ENCODE peak calls at places on chromosomes 4 and X, in seven cellular contexts. One of them, this sample, is unnamed.
A peak's percentile ranks its signal among the peaks of the same experiment; 100 is the strongest.

GRCh38 chr4:22874334-22874912 is 181.7 kb downstream of the GBA3 start:
- DNase-seq in foreskin fibroblast: no peak
- DNase-seq in HFF-Myc: no peak
- DNase-seq in transverse colon: peak; percentile 65
- DNase-seq in endodermal cell: no peak
- DNase-seq in cardiac fibroblast: no peak
- DNase-seq in K562: no peak
- DNase-seq in this sample: no peak

GRCh38 chrX:21738145-21738949 is 19.6 kb downstream of the SMPX start:
- DNase-seq in foreskin fibroblast: no peak
- DNase-seq in HFF-Myc: no peak
- DNase-seq in transverse colon: no peak
- DNase-seq in endodermal cell: peak; percentile 89
- DNase-seq in cardiac fibroblast: no peak
- DNase-seq in K562: no peak
- DNase-seq in this sample: no peak

GRCh38 chrX:48688531-48689142 is 5.0 kb downstream of the WAS start:
- DNase-seq in foreskin fibroblast: no peak
- DNase-seq in HFF-Myc: no peak
- DNase-seq in transverse colon: no peak
- DNase-seq in endodermal cell: no peak
- DNase-seq in cardiac fibroblast: no peak
- DNase-seq in K562: no peak
- DNase-seq in this sample: no peak

GRCh38 chrX:75986980-75987379 is 185.9 kb upstream of the PBDC1 start:
- DNase-seq in foreskin fibroblast: no peak
- DNase-seq in HFF-Myc: no peak
- DNase-seq in transverse colon: no peak
- DNase-seq in endodermal cell: no peak
- DNase-seq in cardiac fibroblast: no peak
- DNase-seq in K562: no peak
- DNase-seq in this sample: no peak

GRCh38 chr4:79331126-79331876 is 5.4 kb upstream of the NAA11 start:
- DNase-seq in foreskin fibroblast: no peak
- DNase-seq in HFF-Myc: no peak
- DNase-seq in transverse colon: no peak
- DNase-seq in endodermal cell: no peak
- DNase-seq in cardiac fibroblast: peak; percentile 10
- DNase-seq in K562: no peak
- DNase-seq in this sample: peak; percentile 84

GRCh38 chr4:108433832-108434231 is 186.5 kb upstream of the RPL34 start:
- DNase-seq in foreskin fibroblast: peak; percentile 77
- DNase-seq in HFF-Myc: peak; percentile 77
- DNase-seq in transverse colon: no peak
- DNase-seq in endodermal cell: no peak
- DNase-seq in cardiac fibroblast: no peak
- DNase-seq in K562: no peak
- DNase-seq in this sample: peak; percentile 82

GRCh38 chr4:38243385-38244053 is 283.3 kb downstream of the PTTG2 start:
- DNase-seq in foreskin fibroblast: no peak
- DNase-seq in HFF-Myc: no peak
- DNase-seq in transverse colon: peak; percentile 20
- DNase-seq in endodermal cell: no peak
- DNase-seq in cardiac fibroblast: peak; percentile 7
- DNase-seq in K562: no peak
- DNase-seq in this sample: peak; percentile 21

GRCh38 chr4:54255881-54256280 is 26.8 kb downstream of the PDGFRA start:
- DNase-seq in foreskin fibroblast: peak; percentile 68
- DNase-seq in HFF-Myc: no peak
- DNase-seq in transverse colon: no peak
- DNase-seq in endodermal cell: no peak
- DNase-seq in cardiac fibroblast: peak; percentile 76
- DNase-seq in K562: no peak
- DNase-seq in this sample: peak; percentile 89

GRCh38 chr4:172485007-172485406 is 671.8 kb downstream of the GALNTL6 start:
- DNase-seq in foreskin fibroblast: no peak
- DNase-seq in HFF-Myc: no peak
- DNase-seq in transverse colon: no peak
- DNase-seq in endodermal cell: no peak
- DNase-seq in cardiac fibroblast: no peak
- DNase-seq in K562: no peak
- DNase-seq in this sample: no peak

GRCh38 chr4:24174622-24175021 is 284.8 kb upstream of the PPARGC1A start:
- DNase-seq in foreskin fibroblast: peak; percentile 43
- DNase-seq in HFF-Myc: no peak
- DNase-seq in transverse colon: no peak
- DNase-seq in endodermal cell: no peak
- DNase-seq in cardiac fibroblast: no peak
- DNase-seq in K562: no peak
- DNase-seq in this sample: peak; percentile 1

GRCh38 chr4:172515266-172515879 is 653.2 kb upstream of the GALNT7 start:
- DNase-seq in foreskin fibroblast: peak; percentile 45
- DNase-seq in HFF-Myc: no peak
- DNase-seq in transverse colon: no peak
- DNase-seq in endodermal cell: peak; percentile 46
- DNase-seq in cardiac fibroblast: no peak
- DNase-seq in K562: no peak
- DNase-seq in this sample: no peak

GRCh38 chr4:110467400-110467799 is 8.6 kb upstream of the ENPEP start:
- DNase-seq in foreskin fibroblast: no peak
- DNase-seq in HFF-Myc: no peak
- DNase-seq in transverse colon: no peak
- DNase-seq in endodermal cell: no peak
- DNase-seq in cardiac fibroblast: no peak
- DNase-seq in K562: no peak
- DNase-seq in this sample: no peak

GRCh38 chr4:76753814-76754213 is 144.1 kb downstream of the SOWAHB start:
- DNase-seq in foreskin fibroblast: peak; percentile 96
- DNase-seq in HFF-Myc: peak; percentile 98
- DNase-seq in transverse colon: no peak
- DNase-seq in endodermal cell: no peak
- DNase-seq in cardiac fibroblast: peak; percentile 84
- DNase-seq in K562: no peak
- DNase-seq in this sample: peak; percentile 95

GRCh38 chr4:125368684-125369083 is 53.9 kb downstream of the FAT4 start:
- DNase-seq in foreskin fibroblast: peak; percentile 78
- DNase-seq in HFF-Myc: peak; percentile 53
- DNase-seq in transverse colon: no peak
- DNase-seq in endodermal cell: no peak
- DNase-seq in cardiac fibroblast: peak; percentile 88
- DNase-seq in K562: no peak
- DNase-seq in this sample: peak; percentile 80

GRCh38 chrX:130869239-130869638 is 33.8 kb downstream of the ENOX2 start:
- DNase-seq in foreskin fibroblast: no peak
- DNase-seq in HFF-Myc: no peak
- DNase-seq in transverse colon: no peak
- DNase-seq in endodermal cell: no peak
- DNase-seq in cardiac fibroblast: no peak
- DNase-seq in K562: no peak
- DNase-seq in this sample: no peak

GRCh38 chrX:117973175-117974075 is 143.2 kb downstream of the KLHL13 start:
- DNase-seq in foreskin fibroblast: peak; percentile 24
- DNase-seq in HFF-Myc: no peak
- DNase-seq in transverse colon: no peak
- DNase-seq in endodermal cell: no peak
- DNase-seq in cardiac fibroblast: no peak
- DNase-seq in K562: no peak
- DNase-seq in this sample: no peak

GRCh38 chr4:104616401-104616820 is 121.7 kb upstream of the CXXC4 start:
- DNase-seq in foreskin fibroblast: no peak
- DNase-seq in HFF-Myc: no peak
- DNase-seq in transverse colon: no peak
- DNase-seq in endodermal cell: peak; percentile 50
- DNase-seq in cardiac fibroblast: peak; percentile 10
- DNase-seq in K562: no peak
- DNase-seq in this sample: no peak

GRCh38 chr4:48137766-48138349 is 3.8 kb upstream of the TXK start:
- DNase-seq in foreskin fibroblast: no peak
- DNase-seq in HFF-Myc: no peak
- DNase-seq in transverse colon: no peak
- DNase-seq in endodermal cell: no peak
- DNase-seq in cardiac fibroblast: no peak
- DNase-seq in K562: no peak
- DNase-seq in this sample: no peak

GRCh38 chrX:70139736-70140135 is 6.5 kb downstream of the IGBP1 start:
- DNase-seq in foreskin fibroblast: no peak
- DNase-seq in HFF-Myc: no peak
- DNase-seq in transverse colon: no peak
- DNase-seq in endodermal cell: no peak
- DNase-seq in cardiac fibroblast: no peak
- DNase-seq in K562: no peak
- DNase-seq in this sample: no peak

GRCh38 chr4:74793757-74794340 is 474 bp downstream of the BTC start:
- DNase-seq in foreskin fibroblast: peak; percentile 49
- DNase-seq in HFF-Myc: no peak
- DNase-seq in transverse colon: peak; percentile 79
- DNase-seq in endodermal cell: peak; percentile 93
- DNase-seq in cardiac fibroblast: peak; percentile 40
- DNase-seq in K562: no peak
- DNase-seq in this sample: no peak

GRCh38 chr4:74789518-74789917 is 4.8 kb downstream of the BTC start:
- DNase-seq in foreskin fibroblast: no peak
- DNase-seq in HFF-Myc: no peak
- DNase-seq in transverse colon: no peak
- DNase-seq in endodermal cell: no peak
- DNase-seq in cardiac fibroblast: no peak
- DNase-seq in K562: no peak
- DNase-seq in this sample: no peak

GRCh38 chr4:74796631-74797030 is 2.3 kb upstream of the BTC start:
- DNase-seq in foreskin fibroblast: no peak
- DNase-seq in HFF-Myc: no peak
- DNase-seq in transverse colon: no peak
- DNase-seq in endodermal cell: no peak
- DNase-seq in cardiac fibroblast: no peak
- DNase-seq in K562: no peak
- DNase-seq in this sample: no peak

GRCh38 chr4:74790652-74791051 is 3.7 kb downstream of the BTC start:
- DNase-seq in foreskin fibroblast: no peak
- DNase-seq in HFF-Myc: no peak
- DNase-seq in transverse colon: no peak
- DNase-seq in endodermal cell: no peak
- DNase-seq in cardiac fibroblast: no peak
- DNase-seq in K562: no peak
- DNase-seq in this sample: no peak

DNA sequence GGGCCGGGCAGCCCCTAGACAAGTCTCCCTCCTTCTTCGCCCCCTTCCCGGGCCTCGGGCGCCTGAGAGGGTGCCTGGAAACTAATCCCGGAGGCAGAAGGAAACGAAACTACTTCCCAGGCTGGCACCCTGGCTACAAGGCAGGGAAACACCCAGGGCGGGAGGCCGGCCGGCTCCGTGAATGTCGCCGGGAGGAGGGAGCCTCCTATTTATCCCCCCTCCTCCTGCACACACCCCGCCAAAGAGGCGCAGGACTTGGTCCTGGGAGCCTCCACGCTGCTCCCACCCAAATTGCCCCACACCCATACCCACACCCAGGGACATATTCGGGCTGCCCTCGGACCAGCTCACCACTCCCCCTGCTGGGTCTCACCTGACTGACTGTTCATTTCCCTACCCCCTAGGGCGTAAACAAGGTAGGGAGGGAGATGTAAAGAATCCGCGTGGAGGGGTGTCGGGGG is at the start of gene BTC:
- DNase-seq in foreskin fibroblast: peak; percentile 31
- DNase-seq in HFF-Myc: no peak
- DNase-seq in transverse colon: peak; percentile 76
- DNase-seq in endodermal cell: peak; percentile 77
- DNase-seq in cardiac fibroblast: peak; percentile 19
- DNase-seq in K562: peak; percentile 11
- DNase-seq in this sample: no peak
- TF ChIP-seq CTCF in foreskin fibroblast: no peak
- TF ChIP-seq CTCF in HFF-Myc: peak; percentile 27
- TF ChIP-seq CTCF in transverse colon: peak; percentile 46
- TF ChIP-seq CTCF in endodermal cell: peak; percentile 65
- TF ChIP-seq CTCF in cardiac fibroblast: peak; percentile 24
- TF ChIP-seq CTCF in K562: peak; percentile 25
- TF ChIP-seq CTCF in this sample: peak; percentile 22

DNA sequence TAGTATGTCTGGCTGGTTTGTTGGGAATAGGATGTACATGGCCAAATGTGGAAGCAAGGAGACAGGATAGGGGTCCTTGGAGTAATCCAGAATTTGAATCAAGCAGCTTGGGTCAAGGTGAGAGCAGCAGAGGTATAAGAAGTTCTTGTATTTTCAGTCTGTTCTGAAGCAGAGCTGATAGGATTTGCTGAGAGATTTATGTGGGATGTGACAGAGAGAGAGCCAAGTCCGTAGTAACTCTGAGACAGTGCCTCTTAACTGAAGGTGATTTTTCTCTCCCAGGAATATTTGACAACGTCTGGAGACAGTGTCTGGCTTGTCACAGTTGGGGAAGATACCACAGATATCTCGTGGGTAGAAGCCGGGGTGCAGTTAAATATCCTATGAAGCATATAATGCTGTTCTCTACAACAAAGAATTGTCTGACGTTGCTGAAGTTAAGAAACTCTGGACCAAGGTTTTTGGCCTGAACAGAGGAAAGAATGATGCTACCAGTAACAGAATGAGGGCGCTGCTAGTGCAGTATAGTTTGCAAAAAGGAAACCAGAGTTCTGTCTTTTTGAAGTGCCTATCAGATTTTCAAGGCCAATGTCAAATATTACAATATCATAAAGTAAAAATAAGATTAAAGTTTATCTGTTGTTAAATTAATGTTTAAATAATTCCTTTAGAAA is 184.0 kb downstream of the ARHGAP24 start:
- DNase-seq in foreskin fibroblast: no peak
- DNase-seq in HFF-Myc: no peak
- DNase-seq in transverse colon: no peak
- DNase-seq in endodermal cell: no peak
- DNase-seq in cardiac fibroblast: peak; percentile 32
- DNase-seq in K562: no peak
- DNase-seq in this sample: no peak
- TF ChIP-seq CTCF in foreskin fibroblast: no peak
- TF ChIP-seq CTCF in HFF-Myc: peak; percentile 6
- TF ChIP-seq CTCF in transverse colon: no peak
- TF ChIP-seq CTCF in endodermal cell: peak; percentile 39
- TF ChIP-seq CTCF in cardiac fibroblast: peak; percentile 23
- TF ChIP-seq CTCF in K562: no peak
- TF ChIP-seq CTCF in this sample: no peak

GRCh38 chrX:13855689-13856425 is 39.0 kb upstream of the GPM6B start:
- DNase-seq in foreskin fibroblast: peak; percentile 27
- DNase-seq in HFF-Myc: no peak
- DNase-seq in transverse colon: no peak
- DNase-seq in endodermal cell: no peak
- DNase-seq in cardiac fibroblast: no peak
- DNase-seq in K562: no peak
- DNase-seq in this sample: no peak

GRCh38 chrX:13857804-13858203 is 40.9 kb upstream of the GPM6B start:
- DNase-seq in foreskin fibroblast: no peak
- DNase-seq in HFF-Myc: no peak
- DNase-seq in transverse colon: no peak
- DNase-seq in endodermal cell: no peak
- DNase-seq in cardiac fibroblast: no peak
- DNase-seq in K562: no peak
- DNase-seq in this sample: no peak

GRCh38 chrX:13851996-13852695 is 35.3 kb upstream of the GPM6B start:
- DNase-seq in foreskin fibroblast: no peak
- DNase-seq in HFF-Myc: no peak
- DNase-seq in transverse colon: no peak
- DNase-seq in endodermal cell: no peak
- DNase-seq in cardiac fibroblast: no peak
- DNase-seq in K562: no peak
- DNase-seq in this sample: no peak
- TF ChIP-seq CTCF in foreskin fibroblast: no peak
- TF ChIP-seq CTCF in HFF-Myc: no peak
- TF ChIP-seq CTCF in transverse colon: no peak
- TF ChIP-seq CTCF in endodermal cell: peak; percentile 31
- TF ChIP-seq CTCF in cardiac fibroblast: no peak
- TF ChIP-seq CTCF in K562: no peak
- TF ChIP-seq CTCF in this sample: no peak

GRCh38 chr4:105896984-105897760 is 1.9 kb downstream of the NPNT start:
- DNase-seq in foreskin fibroblast: no peak
- DNase-seq in HFF-Myc: no peak
- DNase-seq in transverse colon: no peak
- DNase-seq in endodermal cell: no peak
- DNase-seq in cardiac fibroblast: no peak
- DNase-seq in K562: no peak
- DNase-seq in this sample: no peak
- TF ChIP-seq CTCF in foreskin fibroblast: no peak
- TF ChIP-seq CTCF in HFF-Myc: no peak
- TF ChIP-seq CTCF in transverse colon: no peak
- TF ChIP-seq CTCF in endodermal cell: no peak
- TF ChIP-seq CTCF in cardiac fibroblast: no peak
- TF ChIP-seq CTCF in K562: no peak
- TF ChIP-seq CTCF in this sample: no peak